ENCODE peak calls at places on chromosomes 5 and 9, in nine cellular contexts. One of them, this sample, is unnamed.

GRCh38 chr9:131282688-131283422 is 6.5 kb upstream of the FAM78A start:
- DNase-seq in SW480: no peak
- DNase-seq in renal cortical epithelial cell: no peak
- DNase-seq in fibroblast of gingiva: no peak
- DNase-seq in amniotic stem cell: no peak
- DNase-seq in stimulated activated CD4-positive, alpha-beta T cell treated with anti-CD3 and anti-CD28 coated beads, Interleukin-2, amount 100 ng/mL, for 4 hours: no peak
- DNase-seq in Right ventricle myocardium inferior: peak
- DNase-seq in stimulated activated CD8-positive, alpha-beta memory T cell treated with anti-CD3 and anti-CD28 coated beads, Interleukin-4, amount 100 ng/mL, for 48 hours: peak
- DNase-seq in tibial artery: no peak
- DNase-seq in this sample: no peak

GRCh38 chr5:55360190-55360589 is 52.4 kb downstream of the MTREX start:
- DNase-seq in stimulated activated CD4-positive, alpha-beta T cell treated with anti-CD3 and anti-CD28 coated beads, Interleukin-2, amount 100 ng/mL, for 4 hours: no peak
- DNase-seq in tibial artery: no peak
- DNase-seq in Right ventricle myocardium inferior: no peak
- DNase-seq in SW480: no peak
- DNase-seq in fibroblast of gingiva: no peak
- DNase-seq in stimulated activated CD8-positive, alpha-beta memory T cell treated with anti-CD3 and anti-CD28 coated beads, Interleukin-4, amount 100 ng/mL, for 48 hours: no peak
- DNase-seq in amniotic stem cell: no peak
- DNase-seq in renal cortical epithelial cell: peak
- DNase-seq in this sample: no peak

GRCh38 chr9:114311571-114312512 is 11.1 kb upstream of the ORM1 start:
- DNase-seq in stimulated activated CD8-positive, alpha-beta memory T cell treated with anti-CD3 and anti-CD28 coated beads, Interleukin-4, amount 100 ng/mL, for 48 hours: peak
- DNase-seq in stimulated activated CD4-positive, alpha-beta T cell treated with anti-CD3 and anti-CD28 coated beads, Interleukin-2, amount 100 ng/mL, for 4 hours: no peak
- DNase-seq in amniotic stem cell: no peak
- DNase-seq in SW480: no peak
- DNase-seq in Right ventricle myocardium inferior: no peak
- DNase-seq in renal cortical epithelial cell: no peak
- DNase-seq in fibroblast of gingiva: no peak
- DNase-seq in tibial artery: no peak
- DNase-seq in this sample: no peak

GRCh38 chr9:17630531-17630949 is 51.7 kb downstream of the SH3GL2 start:
- DNase-seq in Right ventricle myocardium inferior: no peak
- DNase-seq in fibroblast of gingiva: no peak
- DNase-seq in amniotic stem cell: no peak
- DNase-seq in renal cortical epithelial cell: peak
- DNase-seq in tibial artery: no peak
- DNase-seq in SW480: no peak
- DNase-seq in stimulated activated CD8-positive, alpha-beta memory T cell treated with anti-CD3 and anti-CD28 coated beads, Interleukin-4, amount 100 ng/mL, for 48 hours: no peak
- DNase-seq in stimulated activated CD4-positive, alpha-beta T cell treated with anti-CD3 and anti-CD28 coated beads, Interleukin-2, amount 100 ng/mL, for 4 hours: no peak
- DNase-seq in this sample: no peak

GRCh38 chr9:87830446-87830845 is 52.2 kb upstream of the SPATA31E1 start:
- DNase-seq in amniotic stem cell: no peak
- DNase-seq in fibroblast of gingiva: no peak
- DNase-seq in renal cortical epithelial cell: peak
- DNase-seq in stimulated activated CD4-positive, alpha-beta T cell treated with anti-CD3 and anti-CD28 coated beads, Interleukin-2, amount 100 ng/mL, for 4 hours: no peak
- DNase-seq in SW480: no peak
- DNase-seq in Right ventricle myocardium inferior: no peak
- DNase-seq in tibial artery: no peak
- DNase-seq in stimulated activated CD8-positive, alpha-beta memory T cell treated with anti-CD3 and anti-CD28 coated beads, Interleukin-4, amount 100 ng/mL, for 48 hours: no peak
- DNase-seq in this sample: no peak

GRCh38 chr9:37370968-37371563 is 51.4 kb upstream of the GRHPR start:
- DNase-seq in SW480: no peak
- DNase-seq in fibroblast of gingiva: no peak
- DNase-seq in Right ventricle myocardium inferior: no peak
- DNase-seq in renal cortical epithelial cell: no peak
- DNase-seq in tibial artery: no peak
- DNase-seq in stimulated activated CD4-positive, alpha-beta T cell treated with anti-CD3 and anti-CD28 coated beads, Interleukin-2, amount 100 ng/mL, for 4 hours: no peak
- DNase-seq in amniotic stem cell: no peak
- DNase-seq in stimulated activated CD8-positive, alpha-beta memory T cell treated with anti-CD3 and anti-CD28 coated beads, Interleukin-4, amount 100 ng/mL, for 48 hours: no peak
- DNase-seq in this sample: no peak

GRCh38 chr9:15277400-15278137 is 29.4 kb downstream of the TTC39B start:
- DNase-seq in stimulated activated CD8-positive, alpha-beta memory T cell treated with anti-CD3 and anti-CD28 coated beads, Interleukin-4, amount 100 ng/mL, for 48 hours: no peak
- DNase-seq in Right ventricle myocardium inferior: no peak
- DNase-seq in fibroblast of gingiva: no peak
- DNase-seq in renal cortical epithelial cell: peak
- DNase-seq in tibial artery: no peak
- DNase-seq in amniotic stem cell: no peak
- DNase-seq in SW480: peak
- DNase-seq in stimulated activated CD4-positive, alpha-beta T cell treated with anti-CD3 and anti-CD28 coated beads, Interleukin-2, amount 100 ng/mL, for 4 hours: no peak
- DNase-seq in this sample: no peak

GRCh38 chr5:114412509-114413171 is 50.8 kb downstream of the KCNN2 start:
- DNase-seq in SW480: peak
- DNase-seq in Right ventricle myocardium inferior: no peak
- DNase-seq in renal cortical epithelial cell: peak
- DNase-seq in stimulated activated CD8-positive, alpha-beta memory T cell treated with anti-CD3 and anti-CD28 coated beads, Interleukin-4, amount 100 ng/mL, for 48 hours: no peak
- DNase-seq in amniotic stem cell: peak
- DNase-seq in tibial artery: no peak
- DNase-seq in stimulated activated CD4-positive, alpha-beta T cell treated with anti-CD3 and anti-CD28 coated beads, Interleukin-2, amount 100 ng/mL, for 4 hours: no peak
- DNase-seq in fibroblast of gingiva: peak
- DNase-seq in this sample: no peak

GRCh38 chr9:114287001-114287762 is 35.7 kb upstream of the ORM1 start:
- DNase-seq in renal cortical epithelial cell: no peak
- DNase-seq in SW480: no peak
- DNase-seq in amniotic stem cell: no peak
- DNase-seq in Right ventricle myocardium inferior: no peak
- DNase-seq in tibial artery: peak
- DNase-seq in stimulated activated CD4-positive, alpha-beta T cell treated with anti-CD3 and anti-CD28 coated beads, Interleukin-2, amount 100 ng/mL, for 4 hours: no peak
- DNase-seq in stimulated activated CD8-positive, alpha-beta memory T cell treated with anti-CD3 and anti-CD28 coated beads, Interleukin-4, amount 100 ng/mL, for 48 hours: no peak
- DNase-seq in fibroblast of gingiva: no peak
- DNase-seq in this sample: peak

GRCh38 chr5:168578006-168578405 is 1.2 kb downstream of the PANK3 start:
- DNase-seq in fibroblast of gingiva: no peak
- DNase-seq in stimulated activated CD4-positive, alpha-beta T cell treated with anti-CD3 and anti-CD28 coated beads, Interleukin-2, amount 100 ng/mL, for 4 hours: no peak
- DNase-seq in stimulated activated CD8-positive, alpha-beta memory T cell treated with anti-CD3 and anti-CD28 coated beads, Interleukin-4, amount 100 ng/mL, for 48 hours: no peak
- DNase-seq in renal cortical epithelial cell: peak
- DNase-seq in SW480: peak
- DNase-seq in amniotic stem cell: no peak
- DNase-seq in tibial artery: no peak
- DNase-seq in Right ventricle myocardium inferior: no peak
- DNase-seq in this sample: no peak

GRCh38 chr5:157649091-157649490 is 3.1 kb downstream of the SOX30 start:
- DNase-seq in stimulated activated CD8-positive, alpha-beta memory T cell treated with anti-CD3 and anti-CD28 coated beads, Interleukin-4, amount 100 ng/mL, for 48 hours: no peak
- DNase-seq in amniotic stem cell: no peak
- DNase-seq in fibroblast of gingiva: no peak
- DNase-seq in Right ventricle myocardium inferior: no peak
- DNase-seq in renal cortical epithelial cell: peak
- DNase-seq in tibial artery: no peak
- DNase-seq in SW480: no peak
- DNase-seq in stimulated activated CD4-positive, alpha-beta T cell treated with anti-CD3 and anti-CD28 coated beads, Interleukin-2, amount 100 ng/mL, for 4 hours: no peak
- DNase-seq in this sample: no peak

GRCh38 chr5:78610163-78610583 is 38.4 kb downstream of the LHFPL2 start:
- DNase-seq in amniotic stem cell: no peak
- DNase-seq in fibroblast of gingiva: peak
- DNase-seq in tibial artery: no peak
- DNase-seq in stimulated activated CD8-positive, alpha-beta memory T cell treated with anti-CD3 and anti-CD28 coated beads, Interleukin-4, amount 100 ng/mL, for 48 hours: no peak
- DNase-seq in Right ventricle myocardium inferior: no peak
- DNase-seq in renal cortical epithelial cell: no peak
- DNase-seq in stimulated activated CD4-positive, alpha-beta T cell treated with anti-CD3 and anti-CD28 coated beads, Interleukin-2, amount 100 ng/mL, for 4 hours: no peak
- DNase-seq in SW480: no peak
- DNase-seq in this sample: peak

GRCh38 chr9:70478963-70479641 is 64.6 kb upstream of the KLF9 start:
- DNase-seq in fibroblast of gingiva: peak
- DNase-seq in SW480: no peak
- DNase-seq in renal cortical epithelial cell: peak
- DNase-seq in stimulated activated CD8-positive, alpha-beta memory T cell treated with anti-CD3 and anti-CD28 coated beads, Interleukin-4, amount 100 ng/mL, for 48 hours: no peak
- DNase-seq in amniotic stem cell: no peak
- DNase-seq in tibial artery: peak
- DNase-seq in Right ventricle myocardium inferior: no peak
- DNase-seq in stimulated activated CD4-positive, alpha-beta T cell treated with anti-CD3 and anti-CD28 coated beads, Interleukin-2, amount 100 ng/mL, for 4 hours: no peak
- DNase-seq in this sample: peak

GRCh38 chr9:132939169-132939568 is 5.2 kb downstream of the TSC1 start:
- DNase-seq in stimulated activated CD4-positive, alpha-beta T cell treated with anti-CD3 and anti-CD28 coated beads, Interleukin-2, amount 100 ng/mL, for 4 hours: no peak
- DNase-seq in SW480: no peak
- DNase-seq in amniotic stem cell: no peak
- DNase-seq in stimulated activated CD8-positive, alpha-beta memory T cell treated with anti-CD3 and anti-CD28 coated beads, Interleukin-4, amount 100 ng/mL, for 48 hours: no peak
- DNase-seq in fibroblast of gingiva: no peak
- DNase-seq in renal cortical epithelial cell: no peak
- DNase-seq in Right ventricle myocardium inferior: no peak
- DNase-seq in tibial artery: no peak
- DNase-seq in this sample: no peak

GRCh38 chr5:179837076-179838011 is 16.6 kb downstream of the SQSTM1 start:
- DNase-seq in amniotic stem cell: no peak
- DNase-seq in SW480: no peak
- DNase-seq in renal cortical epithelial cell: no peak
- DNase-seq in fibroblast of gingiva: no peak
- DNase-seq in stimulated activated CD8-positive, alpha-beta memory T cell treated with anti-CD3 and anti-CD28 coated beads, Interleukin-4, amount 100 ng/mL, for 48 hours: no peak
- DNase-seq in tibial artery: no peak
- DNase-seq in Right ventricle myocardium inferior: no peak
- DNase-seq in stimulated activated CD4-positive, alpha-beta T cell treated with anti-CD3 and anti-CD28 coated beads, Interleukin-2, amount 100 ng/mL, for 4 hours: no peak
- DNase-seq in this sample: no peak

GRCh38 chr9:121945849-121946248 is 147.3 kb downstream of the TTLL11 start:
- DNase-seq in stimulated activated CD8-positive, alpha-beta memory T cell treated with anti-CD3 and anti-CD28 coated beads, Interleukin-4, amount 100 ng/mL, for 48 hours: no peak
- DNase-seq in renal cortical epithelial cell: peak
- DNase-seq in amniotic stem cell: peak
- DNase-seq in Right ventricle myocardium inferior: no peak
- DNase-seq in fibroblast of gingiva: peak
- DNase-seq in SW480: no peak
- DNase-seq in stimulated activated CD4-positive, alpha-beta T cell treated with anti-CD3 and anti-CD28 coated beads, Interleukin-2, amount 100 ng/mL, for 4 hours: no peak
- DNase-seq in tibial artery: no peak
- DNase-seq in this sample: no peak

GRCh38 chr5:14185336-14186131 is 42.4 kb downstream of the TRIO start:
- DNase-seq in amniotic stem cell: no peak
- DNase-seq in stimulated activated CD8-positive, alpha-beta memory T cell treated with anti-CD3 and anti-CD28 coated beads, Interleukin-4, amount 100 ng/mL, for 48 hours: no peak
- DNase-seq in SW480: no peak
- DNase-seq in Right ventricle myocardium inferior: no peak
- DNase-seq in stimulated activated CD4-positive, alpha-beta T cell treated with anti-CD3 and anti-CD28 coated beads, Interleukin-2, amount 100 ng/mL, for 4 hours: no peak
- DNase-seq in fibroblast of gingiva: peak
- DNase-seq in renal cortical epithelial cell: peak
- DNase-seq in tibial artery: no peak
- DNase-seq in this sample: no peak

GRCh38 chr9:37172511-37172910 is 52.1 kb downstream of the ZCCHC7 start:
- DNase-seq in amniotic stem cell: no peak
- DNase-seq in stimulated activated CD4-positive, alpha-beta T cell treated with anti-CD3 and anti-CD28 coated beads, Interleukin-2, amount 100 ng/mL, for 4 hours: no peak
- DNase-seq in SW480: no peak
- DNase-seq in stimulated activated CD8-positive, alpha-beta memory T cell treated with anti-CD3 and anti-CD28 coated beads, Interleukin-4, amount 100 ng/mL, for 48 hours: no peak
- DNase-seq in tibial artery: no peak
- DNase-seq in renal cortical epithelial cell: peak
- DNase-seq in fibroblast of gingiva: peak
- DNase-seq in Right ventricle myocardium inferior: no peak
- DNase-seq in this sample: no peak

GRCh38 chr9:11471321-11471720 is 858.5 kb upstream of the PTPRD start:
- DNase-seq in amniotic stem cell: no peak
- DNase-seq in stimulated activated CD8-positive, alpha-beta memory T cell treated with anti-CD3 and anti-CD28 coated beads, Interleukin-4, amount 100 ng/mL, for 48 hours: no peak
- DNase-seq in stimulated activated CD4-positive, alpha-beta T cell treated with anti-CD3 and anti-CD28 coated beads, Interleukin-2, amount 100 ng/mL, for 4 hours: no peak
- DNase-seq in Right ventricle myocardium inferior: no peak
- DNase-seq in tibial artery: no peak
- DNase-seq in renal cortical epithelial cell: no peak
- DNase-seq in fibroblast of gingiva: no peak
- DNase-seq in SW480: no peak
- DNase-seq in this sample: no peak

GRCh38 chr5:126920291-126920690 is 110.1 kb downstream of the MARCHF3 start:
- DNase-seq in Right ventricle myocardium inferior: no peak
- DNase-seq in renal cortical epithelial cell: no peak
- DNase-seq in stimulated activated CD8-positive, alpha-beta memory T cell treated with anti-CD3 and anti-CD28 coated beads, Interleukin-4, amount 100 ng/mL, for 48 hours: no peak
- DNase-seq in SW480: no peak
- DNase-seq in stimulated activated CD4-positive, alpha-beta T cell treated with anti-CD3 and anti-CD28 coated beads, Interleukin-2, amount 100 ng/mL, for 4 hours: no peak
- DNase-seq in tibial artery: no peak
- DNase-seq in fibroblast of gingiva: peak
- DNase-seq in amniotic stem cell: no peak
- DNase-seq in this sample: no peak

GRCh38 chr5:157562111-157562581 is 13.4 kb downstream of the ADAM19 start:
- DNase-seq in tibial artery: peak
- DNase-seq in stimulated activated CD8-positive, alpha-beta memory T cell treated with anti-CD3 and anti-CD28 coated beads, Interleukin-4, amount 100 ng/mL, for 48 hours: no peak
- DNase-seq in Right ventricle myocardium inferior: peak
- DNase-seq in fibroblast of gingiva: peak
- DNase-seq in amniotic stem cell: no peak
- DNase-seq in stimulated activated CD4-positive, alpha-beta T cell treated with anti-CD3 and anti-CD28 coated beads, Interleukin-2, amount 100 ng/mL, for 4 hours: no peak
- DNase-seq in SW480: no peak
- DNase-seq in renal cortical epithelial cell: no peak
- DNase-seq in this sample: no peak

GRCh38 chr5:179148703-179149170 is 88.6 kb downstream of the ZNF354C start:
- DNase-seq in stimulated activated CD8-positive, alpha-beta memory T cell treated with anti-CD3 and anti-CD28 coated beads, Interleukin-4, amount 100 ng/mL, for 48 hours: no peak
- DNase-seq in renal cortical epithelial cell: no peak
- DNase-seq in SW480: no peak
- DNase-seq in Right ventricle myocardium inferior: peak
- DNase-seq in fibroblast of gingiva: no peak
- DNase-seq in stimulated activated CD4-positive, alpha-beta T cell treated with anti-CD3 and anti-CD28 coated beads, Interleukin-2, amount 100 ng/mL, for 4 hours: no peak
- DNase-seq in tibial artery: no peak
- DNase-seq in amniotic stem cell: no peak
- DNase-seq in this sample: no peak

GRCh38 chr9:18362901-18363685 is 110.9 kb upstream of the ADAMTSL1 start:
- DNase-seq in fibroblast of gingiva: peak
- DNase-seq in amniotic stem cell: peak
- DNase-seq in Right ventricle myocardium inferior: no peak
- DNase-seq in tibial artery: no peak
- DNase-seq in stimulated activated CD4-positive, alpha-beta T cell treated with anti-CD3 and anti-CD28 coated beads, Interleukin-2, amount 100 ng/mL, for 4 hours: no peak
- DNase-seq in renal cortical epithelial cell: no peak
- DNase-seq in SW480: no peak
- DNase-seq in stimulated activated CD8-positive, alpha-beta memory T cell treated with anti-CD3 and anti-CD28 coated beads, Interleukin-4, amount 100 ng/mL, for 48 hours: no peak
- DNase-seq in this sample: no peak